ENCODE peak calls at places on chromosomes 7 and 10, in five cellular contexts. H is hepatic stellate cell, B is mucosa of gallbladder, E is T1000, J is T-helper 9 cell. Y is an unnamed sample.

GRCh38 chr7:67019562-67020390 is 23.1 kb downstream of the TYW1 start:
- DNase-seq in J (no peak), H (peak; percentile 20), B (no peak), E (no peak), Y (no peak)

GRCh38 chr10:24469993-24470392 is 253.7 kb downstream of the ARHGAP21 start:
- DNase-seq in B (peak; percentile 69), H (no peak), E (no peak), J (no peak), Y (no peak)

GRCh38 chr7:52668435-52668834 is 367.0 kb upstream of the POM121L12 start:
- DNase-seq in H (no peak), J (no peak), B (no peak), E (no peak), Y (no peak)

GRCh38 chr7:134279336-134279735 is 37.4 kb downstream of the SLC35B4 start:
- DNase-seq in J (no peak), H (no peak), E (no peak), B (no peak), Y (no peak)

GRCh38 chr10:266974-267425 is 131.7 kb downstream of the ZMYND11 start:
- DNase-seq in J (no peak), H (peak; percentile 41), B (no peak), E (no peak), Y (no peak)

GRCh38 chr10:116113721-116114501 is 159.1 kb downstream of the GFRA1 start:
- DNase-seq in E (peak; percentile 87), B (no peak), J (no peak), H (no peak), Y (peak; percentile 17)

GRCh38 chr7:157021071-157021891 is 10.8 kb upstream of the MNX1 start:
- DNase-seq in H (no peak), B (no peak), E (no peak), J (no peak), Y (no peak)

GRCh38 chr10:77801474-77802238 is 124.9 kb downstream of the DLG5 start:
- DNase-seq in J (peak; percentile 36), E (peak; percentile 18), B (no peak), H (peak; percentile 36), Y (peak; percentile 44)

GRCh38 chr7:106896268-106896667 is 31.2 kb downstream of the PIK3CG start:
- DNase-seq in E (no peak), J (no peak), H (no peak), B (no peak), Y (no peak)

GRCh38 chr10:30158325-30158960 is 99.1 kb upstream of the JCAD start:
- DNase-seq in H (no peak), E (no peak), B (no peak), J (no peak), Y (no peak)

GRCh38 chr10:48449501-48450232 is 143.2 kb downstream of the MAPK8 start:
- DNase-seq in B (no peak), J (no peak), H (peak; percentile 5), E (no peak), Y (peak; percentile 5)

GRCh38 chr7:130970696-130971095 is 236.7 kb upstream of the KLF14 start:
- DNase-seq in J (no peak), E (no peak), B (no peak), H (no peak), Y (no peak)

Y was measured in H54.